ENCODE peak calls at places on chromosomes 5 and 9, in six cellular contexts. One of them, this sample, is unnamed. For H3K36me3 and H3K4me1, the result is how much of the 10 kb centered on the place peaks cover.

GRCh38 chr5:174790906-174791305 is 66.5 kb downstream of the MSX2 start:
- DNase-seq in stomach: no peak
- DNase-seq in breast epithelium: no peak
- DNase-seq in mesenchymal stem cell: no peak
- DNase-seq in heart left ventricle: no peak
- DNase-seq in endodermal cell: no peak
- DNase-seq in this sample: no peak

GRCh38 chr5:111589320-111589719 is 77.0 kb upstream of the STARD4 start:
- DNase-seq in stomach: no peak
- DNase-seq in breast epithelium: no peak
- DNase-seq in mesenchymal stem cell: no peak
- DNase-seq in heart left ventricle: no peak
- DNase-seq in endodermal cell: no peak
- DNase-seq in this sample: no peak

GRCh38 chr9:114078781-114079156 is 669 bp upstream of the AMBP start:
- DNase-seq in stomach: no peak
- DNase-seq in breast epithelium: no peak
- DNase-seq in mesenchymal stem cell: no peak
- DNase-seq in heart left ventricle: no peak
- DNase-seq in endodermal cell: no peak
- DNase-seq in this sample: no peak

GRCh38 chr5:7762267-7762666 is 88.7 kb downstream of the CFAP90 start:
- DNase-seq in stomach: no peak
- DNase-seq in breast epithelium: no peak
- DNase-seq in mesenchymal stem cell: no peak
- DNase-seq in heart left ventricle: no peak
- DNase-seq in endodermal cell: peak
- DNase-seq in this sample: no peak

GRCh38 chr9:13750061-13750460 is 470.6 kb upstream of the MPDZ start:
- DNase-seq in stomach: no peak
- DNase-seq in breast epithelium: no peak
- DNase-seq in mesenchymal stem cell: peak
- DNase-seq in heart left ventricle: no peak
- DNase-seq in endodermal cell: no peak
- DNase-seq in this sample: no peak

GRCh38 chr9:8706998-8707397 is 907.4 kb upstream of the DMAC1 start:
- DNase-seq in stomach: no peak
- DNase-seq in breast epithelium: no peak
- DNase-seq in mesenchymal stem cell: no peak
- DNase-seq in heart left ventricle: no peak
- DNase-seq in endodermal cell: no peak
- DNase-seq in this sample: no peak

GRCh38 chr5:100706796-100707195 is 171.6 kb downstream of the FAM174A start:
- DNase-seq in stomach: no peak
- DNase-seq in breast epithelium: no peak
- DNase-seq in mesenchymal stem cell: peak
- DNase-seq in heart left ventricle: no peak
- DNase-seq in endodermal cell: no peak
- DNase-seq in this sample: no peak

GRCh38 chr5:176965633-176966032 is 40.9 kb downstream of the UIMC1 start:
- DNase-seq in stomach: no peak
- DNase-seq in breast epithelium: no peak
- DNase-seq in mesenchymal stem cell: peak
- DNase-seq in heart left ventricle: no peak
- DNase-seq in endodermal cell: no peak
- DNase-seq in this sample: no peak

GRCh38 chr9:26026423-26027100 is 348.3 kb upstream of the TUSC1 start:
- DNase-seq in stomach: no peak
- DNase-seq in breast epithelium: no peak
- DNase-seq in mesenchymal stem cell: no peak
- DNase-seq in heart left ventricle: no peak
- DNase-seq in endodermal cell: no peak
- DNase-seq in this sample: no peak

GRCh38 chr9:111610149-111610548 is 10.7 kb upstream of the PTGR1 start:
- DNase-seq in stomach: no peak
- DNase-seq in breast epithelium: no peak
- DNase-seq in mesenchymal stem cell: no peak
- DNase-seq in heart left ventricle: no peak
- DNase-seq in endodermal cell: no peak
- DNase-seq in this sample: no peak

GRCh38 chr9:136838314-136839228 is 3.7 kb upstream of the AJM1 start:
- DNase-seq in stomach: no peak
- DNase-seq in breast epithelium: no peak
- DNase-seq in mesenchymal stem cell: no peak
- DNase-seq in heart left ventricle: no peak
- DNase-seq in endodermal cell: no peak
- DNase-seq in this sample: no peak

GRCh38 chr9:136837146-136837855 is 5.0 kb upstream of the AJM1 start:
- DNase-seq in stomach: no peak
- DNase-seq in breast epithelium: no peak
- DNase-seq in mesenchymal stem cell: no peak
- DNase-seq in heart left ventricle: no peak
- DNase-seq in endodermal cell: no peak
- DNase-seq in this sample: no peak

GRCh38 chr9:136835162-136835931 is 6.9 kb upstream of the AJM1 start:
- DNase-seq in stomach: no peak
- DNase-seq in breast epithelium: no peak
- DNase-seq in mesenchymal stem cell: no peak
- DNase-seq in heart left ventricle: no peak
- DNase-seq in endodermal cell: no peak
- DNase-seq in this sample: no peak

GRCh38 chr9:136833381-136834142 is 8.7 kb upstream of the AJM1 start:
- DNase-seq in stomach: no peak
- DNase-seq in breast epithelium: no peak
- DNase-seq in mesenchymal stem cell: no peak
- DNase-seq in heart left ventricle: peak
- DNase-seq in endodermal cell: no peak
- DNase-seq in this sample: no peak

DNA sequence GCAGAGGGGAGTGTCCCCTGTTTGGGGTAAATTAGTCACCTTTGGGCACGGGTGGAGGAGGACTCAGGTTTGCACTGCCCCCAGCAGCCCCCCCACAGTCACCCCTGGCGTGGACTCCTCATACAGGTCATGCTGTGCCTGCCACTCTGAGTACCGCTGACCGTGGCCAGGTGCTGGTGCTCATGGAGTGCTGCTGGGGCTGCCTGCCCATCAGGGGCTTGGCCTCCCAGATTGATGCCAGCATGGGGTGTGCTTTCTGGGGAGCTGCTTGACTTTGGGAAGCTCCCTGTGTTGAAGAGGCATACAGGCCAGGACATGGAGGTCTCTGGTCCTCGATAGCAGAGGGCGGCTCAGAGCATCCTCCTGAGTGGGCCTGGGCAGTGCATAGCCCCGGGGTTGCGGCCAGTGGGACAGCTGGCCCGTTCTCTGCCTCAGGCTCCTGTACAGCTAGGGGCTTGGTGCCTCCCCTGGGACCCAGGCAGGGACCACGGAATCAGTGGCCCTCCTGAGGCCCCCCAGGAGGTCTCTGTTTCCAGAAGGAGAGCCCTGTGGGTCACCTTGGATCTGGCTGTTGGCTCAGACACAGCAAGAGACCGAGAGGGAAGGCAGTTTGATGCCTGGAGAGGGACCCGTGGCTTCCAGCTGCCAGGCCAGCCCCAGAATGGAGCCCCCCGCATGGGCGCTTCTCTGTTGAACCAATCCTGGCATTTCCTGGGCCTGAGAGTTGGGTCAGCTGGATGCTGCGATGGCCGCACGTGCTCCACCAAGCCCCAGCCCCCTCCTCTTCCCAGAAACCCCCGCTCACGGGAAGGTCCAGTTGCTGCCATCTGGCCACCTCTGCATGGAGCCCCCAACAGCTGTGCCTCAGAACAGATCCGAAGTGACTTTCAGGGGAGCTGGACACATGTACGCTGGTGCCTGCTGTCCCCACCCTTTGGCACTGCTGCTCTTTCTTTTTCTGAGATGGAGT is 6.1 kb upstream of the AJM1 start:
- DNase-seq in stomach: no peak
- DNase-seq in breast epithelium: no peak
- DNase-seq in mesenchymal stem cell: no peak
- DNase-seq in heart left ventricle: no peak
- DNase-seq in endodermal cell: no peak
- DNase-seq in this sample: no peak
- H3K36me3 ChIP-seq in stomach: half or more
- H3K36me3 ChIP-seq in breast epithelium: under half
- H3K36me3 ChIP-seq in mesenchymal stem cell: under half
- H3K36me3 ChIP-seq in heart left ventricle: under half
- H3K36me3 ChIP-seq in endodermal cell: under half
- H3K36me3 ChIP-seq in this sample: under half

GRCh38 chr5:113232246-113232645 is 202.5 kb downstream of the TSSK1B start:
- DNase-seq in stomach: no peak
- DNase-seq in breast epithelium: no peak
- DNase-seq in mesenchymal stem cell: no peak
- DNase-seq in heart left ventricle: no peak
- DNase-seq in endodermal cell: no peak
- DNase-seq in this sample: no peak
- H3K4me1 ChIP-seq in stomach: under half
- H3K4me1 ChIP-seq in breast epithelium: under half
- H3K4me1 ChIP-seq in mesenchymal stem cell: under half
- H3K4me1 ChIP-seq in heart left ventricle: under half
- H3K4me1 ChIP-seq in endodermal cell: under half
- H3K4me1 ChIP-seq in this sample: under half

GRCh38 chr9:4081549-4081895 is 218.3 kb downstream of the GLIS3 start:
- DNase-seq in stomach: no peak
- DNase-seq in breast epithelium: no peak
- DNase-seq in mesenchymal stem cell: peak
- DNase-seq in heart left ventricle: no peak
- DNase-seq in endodermal cell: no peak
- DNase-seq in this sample: no peak
- H3K4me3 ChIP-seq in stomach: no peak
- H3K4me3 ChIP-seq in breast epithelium: no peak
- H3K4me3 ChIP-seq in mesenchymal stem cell: no peak
- H3K4me3 ChIP-seq in heart left ventricle: no peak
- H3K4me3 ChIP-seq in endodermal cell: no peak
- H3K4me3 ChIP-seq in this sample: no peak

DNA sequence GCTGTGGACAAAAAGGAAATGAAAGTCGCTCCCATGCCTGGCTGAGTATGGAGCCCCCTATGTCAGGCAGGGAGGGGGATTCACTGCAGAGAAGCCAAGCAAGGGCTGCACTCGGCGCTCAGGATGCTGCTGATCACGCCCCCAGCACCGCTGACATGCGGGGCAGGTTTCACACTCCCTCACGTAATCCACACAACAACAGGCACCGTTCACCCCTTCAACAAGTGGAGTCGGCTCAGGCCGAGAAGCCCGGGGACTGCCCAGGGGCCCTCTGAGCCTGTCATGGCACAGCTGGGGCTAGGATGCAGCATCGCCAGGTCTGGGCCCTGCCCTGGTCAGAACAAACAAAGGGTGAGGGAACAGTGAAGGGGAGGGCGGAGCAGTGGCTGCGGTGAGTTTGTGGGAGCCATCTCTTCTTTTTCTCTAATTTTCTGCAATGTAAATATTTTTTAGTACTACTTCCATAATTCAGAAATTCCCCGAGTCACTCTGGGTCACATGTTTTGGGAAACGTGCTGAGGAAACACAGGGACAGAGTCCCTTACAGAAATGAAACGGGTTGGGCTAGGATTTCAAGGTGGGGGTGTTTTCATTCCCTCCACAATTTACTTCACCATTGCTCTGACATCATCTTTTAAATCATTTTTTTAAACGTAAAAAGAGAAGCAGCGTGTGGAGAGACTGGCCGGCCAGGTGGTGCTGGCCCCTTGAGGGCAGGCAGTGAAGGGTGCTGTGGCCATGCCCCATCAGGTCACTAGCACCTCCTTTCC is 49.8 kb downstream of the PRRT1B start:
- DNase-seq in stomach: no peak
- DNase-seq in breast epithelium: no peak
- DNase-seq in mesenchymal stem cell: no peak
- DNase-seq in heart left ventricle: peak
- DNase-seq in endodermal cell: peak
- DNase-seq in this sample: no peak
- H3K36me3 ChIP-seq in stomach: half or more
- H3K36me3 ChIP-seq in breast epithelium: under half
- H3K36me3 ChIP-seq in mesenchymal stem cell: half or more
- H3K36me3 ChIP-seq in heart left ventricle: under half
- H3K36me3 ChIP-seq in endodermal cell: under half
- H3K36me3 ChIP-seq in this sample: under half

DNA sequence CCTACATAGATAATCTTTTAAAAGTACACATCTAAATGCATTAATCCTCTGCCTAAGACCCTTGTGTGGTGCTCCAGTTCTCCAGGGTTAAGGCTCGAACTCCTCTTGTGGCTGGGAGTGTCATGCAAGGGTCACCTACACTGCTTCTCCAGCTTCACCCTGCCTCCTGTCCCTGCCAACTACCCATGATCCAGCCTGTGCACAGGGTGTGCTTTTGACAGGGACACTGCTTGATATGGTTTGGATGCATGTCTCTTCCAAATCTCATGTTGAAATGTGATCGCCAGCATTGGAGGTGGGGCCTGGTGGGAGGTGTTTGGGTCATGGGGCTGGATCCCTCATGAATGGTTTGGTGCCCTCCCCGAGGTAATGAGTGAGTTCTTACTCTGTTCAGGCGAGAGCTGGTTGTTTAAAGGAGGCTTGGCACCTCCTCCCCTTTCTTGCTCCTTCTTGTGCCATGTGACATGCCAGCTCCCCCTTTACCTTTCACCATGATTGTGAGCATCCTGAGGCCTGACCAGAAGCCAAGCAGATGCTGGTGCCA is 48.5 kb downstream of the SLC22A5 start:
- DNase-seq in stomach: no peak
- DNase-seq in breast epithelium: no peak
- DNase-seq in mesenchymal stem cell: no peak
- DNase-seq in heart left ventricle: no peak
- DNase-seq in endodermal cell: no peak
- DNase-seq in this sample: no peak
- H3K4me1 ChIP-seq in stomach: half or more
- H3K4me1 ChIP-seq in breast epithelium: under half
- H3K4me1 ChIP-seq in mesenchymal stem cell: under half
- H3K4me1 ChIP-seq in heart left ventricle: half or more
- H3K4me1 ChIP-seq in endodermal cell: under half
- H3K4me1 ChIP-seq in this sample: half or more

DNA sequence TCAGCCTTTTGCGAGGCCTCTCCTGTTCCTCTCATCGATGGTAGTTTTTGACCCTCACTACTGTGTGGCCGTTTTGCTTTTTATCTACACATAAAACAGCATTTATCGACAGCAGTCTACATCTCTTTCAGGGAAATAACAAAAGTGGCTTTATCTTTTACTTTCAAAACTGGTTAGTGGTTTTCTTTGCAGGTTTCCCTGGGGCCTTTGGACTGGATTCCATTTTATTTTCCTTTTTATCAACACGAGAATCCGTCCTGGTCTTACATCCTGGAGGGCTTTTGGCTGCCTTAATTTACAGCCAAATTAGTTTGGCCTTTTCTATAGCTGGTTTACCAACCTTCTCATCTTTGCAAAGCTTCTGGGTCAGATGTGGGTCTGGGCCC is 775 bp upstream of the PKD2L2 start:
- DNase-seq in stomach: no peak
- DNase-seq in breast epithelium: no peak
- DNase-seq in mesenchymal stem cell: no peak
- DNase-seq in heart left ventricle: no peak
- DNase-seq in endodermal cell: no peak
- DNase-seq in this sample: no peak
- H3K4me3 ChIP-seq in stomach: peak
- H3K4me3 ChIP-seq in breast epithelium: peak
- H3K4me3 ChIP-seq in mesenchymal stem cell: peak
- H3K4me3 ChIP-seq in heart left ventricle: peak
- H3K4me3 ChIP-seq in endodermal cell: no peak
- H3K4me3 ChIP-seq in this sample: no peak